ENCODE peak calls at places on chromosomes 4 and X, in eight cellular contexts. O is lower leg skin, G is fibroblast of lung, M is epithelial cell of esophagus, H is psoas muscle, T is AG04450, J is hepatocyte, P is cardiac muscle cell. A is an unnamed sample.

GRCh38 chr4:77022581-77023133 is 53.1 kb downstream of the CCNI start:
- DNase-seq in O (no peak), M (no peak), H (no peak), P (peak), T (no peak), J (no peak), G (no peak), A (no peak)

GRCh38 chr4:8238061-8238511 is 31.5 kb upstream of the HTRA3 start:
- DNase-seq in O (no peak), M (peak), G (no peak), P (no peak), H (no peak), T (no peak), J (peak), A (no peak)

GRCh38 chrX:46627044-46627443 is 53.5 kb downstream of the CHST7 start:
- DNase-seq in J (no peak), M (no peak), O (no peak), P (no peak), G (no peak), H (no peak), T (no peak), A (no peak)

GRCh38 chr4:76765473-76766183 is 132.3 kb downstream of the SOWAHB start:
- DNase-seq in G (peak), O (no peak), H (no peak), P (peak), T (no peak), M (no peak), J (no peak), A (no peak)

GRCh38 chr4:159227984-159228383 is 125.1 kb downstream of the RAPGEF2 start:
- DNase-seq in J (peak), H (peak), T (peak), M (peak), O (peak), G (peak), P (peak), A (peak)

GRCh38 chrX:43349363-43349762 is 306.7 kb upstream of the MAOA start:
- DNase-seq in O (no peak), J (peak), T (no peak), H (no peak), M (peak), G (peak), P (peak), A (peak)

GRCh38 chr4:72112514-72113156 is 80.8 kb downstream of the NPFFR2 start:
- DNase-seq in O (no peak), J (peak), M (peak), H (no peak), P (peak), T (peak), G (peak), A (no peak)

GRCh38 chr4:67983333-67983732 is 20.0 kb upstream of the TMPRSS11A start:
- DNase-seq in M (peak), O (no peak), H (no peak), G (no peak), P (no peak), J (no peak), T (no peak), A (no peak)

GRCh38 chr4:155679343-155679742 is 12.7 kb downstream of the GUCY1A1 start:
- DNase-seq in O (no peak), M (peak), H (no peak), T (no peak), P (peak), G (peak), J (peak), A (peak)

GRCh38 chr4:157114671-157115070 is 38.7 kb downstream of the GLRB start:
- DNase-seq in G (no peak), O (no peak), J (no peak), M (no peak), T (no peak), H (no peak), P (no peak), A (no peak)

GRCh38 chr4:72779256-72779655 is 210.2 kb upstream of the ADAMTS3 start:
- DNase-seq in P (peak), J (no peak), G (no peak), O (no peak), H (no peak), M (no peak), T (no peak), A (no peak)

GRCh38 chr4:960736-961650 is 12.4 kb downstream of the DGKQ start:
- DNase-seq in M (no peak), P (no peak), O (no peak), H (peak), G (no peak), T (no peak), J (no peak), A (no peak)

GRCh38 chrX:41588271-41588670 is 100.5 kb upstream of the GPR34 start:
- DNase-seq in H (no peak), T (no peak), J (no peak), G (no peak), O (no peak), P (no peak), M (no peak), A (no peak)

GRCh38 chr4:150150545-150151156 is 72.4 kb downstream of the DCLK2 start:
- DNase-seq in P (no peak), G (no peak), H (no peak), M (no peak), J (no peak), T (no peak), O (no peak), A (no peak)

GRCh38 chr4:14225683-14226207 is 598.2 kb upstream of the BOD1L1 start:
- DNase-seq in M (no peak), J (peak), T (no peak), P (no peak), H (no peak), O (no peak), G (no peak), A (no peak)

GRCh38 chr4:23889814-23890269 is at the start of gene PPARGC1A:
- DNase-seq in P (peak), G (peak), J (peak), M (peak), H (peak), T (no peak), O (peak), A (peak)

GRCh38 chr4:118034061-118034785 is at the start of gene NDST3:
- DNase-seq in P (peak), H (peak), M (peak), O (no peak), J (peak), G (peak), T (no peak), A (peak)

GRCh38 chr4:118037955-118038354 is 3.7 kb downstream of the NDST3 start:
- DNase-seq in M (no peak), O (no peak), T (no peak), H (no peak), P (no peak), G (no peak), J (no peak), A (no peak)

GRCh38 chr4:118033148-118034060 is 882 bp upstream of the NDST3 start:
- DNase-seq in O (no peak), T (no peak), H (peak), P (peak), J (peak), M (peak), G (peak), A (peak)

GRCh38 chr4:118035309-118035708 is 1.0 kb downstream of the NDST3 start:
- DNase-seq in P (no peak), H (no peak), T (no peak), M (no peak), J (no peak), G (no peak), O (no peak), A (no peak)

GRCh38 chr4:118036336-118036735 is 2.0 kb downstream of the NDST3 start:
- DNase-seq in M (no peak), G (no peak), H (no peak), J (no peak), T (no peak), O (no peak), P (no peak), A (no peak)
- H3K4me3 ChIP-seq in M (no peak), G (no peak), H (no peak), J (no peak), T (no peak), O (no peak), P (no peak), A (no peak)

DNA sequence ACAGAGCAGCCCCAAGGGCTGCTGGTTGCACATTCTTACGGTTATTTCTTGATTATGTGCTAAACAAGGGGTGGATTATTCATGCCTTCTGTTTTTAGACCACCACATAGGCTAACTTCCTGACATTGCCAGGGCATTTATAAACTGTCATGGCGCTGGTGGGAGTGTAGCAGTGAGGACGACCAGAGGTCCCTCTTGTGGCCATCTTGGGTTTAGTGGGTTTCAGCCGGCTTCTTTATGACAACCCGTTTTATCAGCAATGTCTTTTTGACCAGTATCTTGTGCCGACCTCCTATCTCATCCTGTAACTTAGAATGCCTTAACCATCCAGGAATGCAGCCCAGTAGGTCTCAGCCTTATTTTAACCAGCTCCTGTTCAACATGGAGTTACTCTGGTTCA is 212.4 kb upstream of the GRID2 start:
- DNase-seq in H (no peak), M (no peak), G (no peak), J (no peak), T (no peak), P (peak), O (no peak), A (no peak)
- TF ChIP-seq CTCF in H (no peak), M (no peak), G (peak), J (no peak), T (peak), P (no peak), O (no peak), A (no peak)

DNA sequence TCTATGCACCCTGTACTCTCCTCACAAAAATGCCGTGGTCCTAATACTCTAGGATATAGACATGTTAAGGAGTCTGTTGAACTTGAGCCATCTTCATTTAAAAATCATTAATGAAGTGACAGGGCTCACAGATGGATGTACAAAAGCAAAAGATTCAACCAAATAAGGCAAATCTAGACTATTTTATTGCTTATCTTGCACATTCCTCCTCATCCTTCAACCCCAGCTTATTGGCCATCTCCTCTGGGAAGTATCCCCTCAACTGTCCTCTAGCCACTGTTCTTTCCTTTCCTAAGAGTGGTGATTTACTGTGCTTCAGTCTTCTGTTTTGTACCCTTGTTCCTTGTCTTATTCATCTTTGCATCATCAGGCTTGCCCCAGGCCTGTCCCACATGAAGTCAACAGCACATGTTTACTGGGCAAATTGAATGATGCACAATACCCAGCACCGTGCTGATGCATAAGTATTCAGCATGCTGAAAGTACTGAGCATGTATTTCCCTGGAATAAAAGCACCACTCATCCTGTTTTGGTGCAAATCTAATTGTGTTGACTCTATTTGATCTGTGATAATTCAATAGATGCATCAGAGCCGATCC is 287.3 kb upstream of the CLNK start:
- DNase-seq in T (no peak), J (no peak), O (no peak), P (no peak), H (no peak), G (no peak), M (peak), A (no peak)
- H3K4me3 ChIP-seq in T (no peak), J (no peak), O (no peak), P (no peak), H (no peak), G (no peak), M (no peak), A (no peak)

DNA sequence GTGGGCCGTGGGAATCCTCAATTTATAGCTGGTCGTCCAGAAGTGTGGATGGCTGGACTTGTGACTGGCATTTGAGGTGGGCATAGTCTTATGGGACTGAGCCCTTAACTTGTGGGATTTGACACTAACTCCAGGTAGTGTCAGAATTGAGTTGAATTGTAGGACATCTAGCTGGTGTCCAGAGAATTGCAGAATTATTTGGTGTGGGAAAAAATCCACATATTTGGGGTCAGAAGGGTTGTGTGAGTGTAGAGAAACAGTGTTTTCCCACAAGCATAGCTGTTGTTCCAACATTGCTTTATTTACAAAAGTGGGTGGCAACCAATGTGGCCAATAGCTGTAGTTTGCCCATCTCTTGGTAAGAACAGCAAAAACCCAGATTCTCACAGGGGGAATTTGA is 91.3 kb downstream of the MOSPD2 start:
- DNase-seq in T (no peak), P (peak), M (peak), J (no peak), G (peak), O (no peak), H (no peak), A (no peak)
- TF ChIP-seq CTCF in T (peak), P (peak), M (no peak), J (no peak), G (no peak), O (no peak), H (no peak), A (no peak)

GRCh38 chrX:108420481-108420880 is 17.7 kb downstream of the COL4A6 start:
- DNase-seq in O (no peak), J (no peak), T (no peak), G (no peak), H (no peak), M (no peak), P (no peak), A (no peak)

DNA sequence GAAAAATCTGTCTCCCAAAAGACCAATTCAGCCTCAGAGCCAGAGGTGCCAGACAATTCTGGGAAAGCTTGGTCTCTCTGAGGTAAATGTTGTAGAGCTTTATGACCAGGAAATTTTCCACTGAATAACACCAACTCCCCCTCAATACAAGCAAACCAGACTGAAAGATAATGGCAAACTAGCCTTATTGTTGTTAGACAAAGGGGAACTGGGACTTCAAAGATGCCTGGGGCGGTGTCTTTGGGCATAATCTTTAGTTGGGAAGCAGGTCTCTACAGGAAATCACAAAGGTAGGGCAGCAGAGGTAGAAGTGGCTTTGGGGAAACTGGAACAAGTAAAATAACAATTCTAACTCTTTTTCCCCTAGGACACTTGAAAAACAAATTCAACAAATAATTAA is 12.0 kb downstream of the COL4A6 start:
- DNase-seq in M (no peak), P (no peak), H (no peak), J (no peak), T (no peak), O (no peak), G (no peak), A (no peak)
- H3K4me3 ChIP-seq in M (no peak), P (no peak), H (no peak), J (no peak), T (no peak), O (no peak), G (no peak), A (no peak)

DNA sequence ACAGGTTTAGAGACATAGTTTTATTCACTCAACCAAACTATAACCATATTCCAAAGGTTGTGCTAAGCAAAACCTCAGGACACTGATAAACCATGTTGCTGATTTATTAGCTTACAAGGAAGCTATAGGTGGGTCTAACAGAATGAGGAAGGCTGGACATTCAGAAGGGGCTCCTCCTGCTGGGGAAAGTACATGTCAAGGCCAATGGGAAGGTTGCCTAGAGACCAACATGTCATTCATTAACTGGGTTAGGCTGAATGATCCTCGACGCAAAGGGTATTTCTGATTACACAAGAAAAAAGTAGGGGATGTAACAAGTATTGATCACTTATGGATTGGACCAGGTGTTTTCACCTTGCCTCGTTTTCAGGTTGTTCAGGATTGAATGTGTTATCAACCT is 30.3 kb downstream of the SLC10A6 start:
- DNase-seq in H (no peak), J (peak), P (no peak), T (no peak), G (no peak), O (no peak), M (no peak), A (no peak)
- TF ChIP-seq CTCF in H (no peak), J (peak), P (no peak), T (peak), G (no peak), O (no peak), M (no peak), A (no peak)

GRCh38 chr4:60683357-60683756 is 516.8 kb upstream of the ADGRL3 start:
- DNase-seq in P (peak), J (no peak), G (peak), T (peak), O (no peak), H (no peak), M (peak), A (no peak)
- H3K4me3 ChIP-seq in P (no peak), J (no peak), G (peak), T (peak), O (no peak), H (no peak), M (no peak), A (no peak)

GRCh38 chr4:109915385-109916002 is 2.8 kb downstream of the EGF start:
- DNase-seq in J (peak), H (peak), T (no peak), M (peak), P (no peak), G (no peak), O (no peak), A (no peak)

GRCh38 chr4:109914356-109914755 is 1.7 kb downstream of the EGF start:
- DNase-seq in O (no peak), P (no peak), J (peak), T (no peak), H (no peak), M (no peak), G (no peak), A (no peak)

GRCh38 chr4:109912706-109913621 is at the start of gene EGF:
- DNase-seq in P (peak), M (peak), O (no peak), G (peak), H (peak), T (no peak), J (peak), A (peak)

GRCh38 chr4:109916003-109916399 is 3.3 kb downstream of the EGF start:
- DNase-seq in J (no peak), T (no peak), H (no peak), G (no peak), O (no peak), M (no peak), P (no peak), A (no peak)

DNA sequence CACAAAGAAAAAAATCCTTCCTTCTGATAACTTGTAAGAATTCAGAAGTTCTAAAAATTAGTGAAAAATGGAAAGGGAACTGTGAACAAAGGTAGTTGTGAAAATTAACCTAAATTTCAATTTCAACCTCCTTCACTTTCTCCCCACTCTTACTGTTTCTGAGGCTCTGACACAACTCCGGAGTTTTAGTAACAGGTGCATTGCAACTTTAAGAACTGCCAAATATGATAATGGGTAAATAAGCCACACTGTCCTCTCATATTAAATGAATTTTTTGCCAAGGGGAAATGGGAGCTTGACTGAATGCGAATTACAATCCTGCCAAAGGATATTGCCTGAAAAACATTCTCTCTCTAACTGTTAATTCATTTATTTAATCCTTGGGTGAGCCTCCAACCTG is 1.2 kb downstream of the EGF start:
- DNase-seq in G (no peak), H (no peak), T (no peak), M (no peak), J (no peak), P (no peak), O (no peak), A (no peak)
- TF ChIP-seq CTCF in G (no peak), H (no peak), T (no peak), M (no peak), J (no peak), P (no peak), O (no peak), A (no peak)

DNA sequence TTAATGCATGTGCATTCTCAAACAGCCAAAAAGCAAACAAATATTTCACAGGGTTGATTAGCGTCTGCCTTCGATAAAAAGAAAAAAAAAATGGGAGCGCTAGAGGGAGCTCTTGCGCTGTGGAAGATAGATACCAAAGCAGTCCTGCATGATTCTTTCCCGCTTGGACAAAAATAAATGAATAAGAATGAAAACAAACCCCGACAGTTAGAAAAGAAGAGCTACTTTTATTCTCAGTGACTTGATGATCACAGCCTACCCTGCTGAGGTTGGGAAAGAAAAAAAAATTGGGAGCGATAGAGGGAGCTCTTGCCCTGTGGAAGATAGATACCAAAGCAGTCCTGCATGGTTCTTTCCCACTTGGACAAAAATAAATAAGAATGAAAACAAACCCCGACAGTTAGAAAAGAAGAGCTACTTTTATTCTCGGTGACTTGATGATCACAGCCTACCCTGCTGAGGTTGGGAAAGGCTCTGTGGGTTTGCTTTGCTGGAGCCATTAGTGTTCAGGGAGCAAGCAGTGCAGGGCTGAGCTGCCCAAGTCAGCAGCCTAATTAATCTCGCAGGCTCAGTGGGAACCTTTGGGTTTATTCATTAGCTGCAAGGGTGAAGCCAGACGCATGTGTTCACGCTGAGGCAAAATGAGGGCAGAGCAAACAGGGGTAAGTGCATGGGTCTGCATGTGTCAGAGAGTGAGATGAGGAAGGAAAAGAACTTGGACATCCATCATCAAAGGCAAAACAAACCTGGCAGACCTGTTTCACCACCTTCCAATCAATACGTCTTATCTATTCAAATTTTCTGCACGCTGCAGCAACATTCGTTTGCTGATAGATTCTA is 249.3 kb upstream of the PRKX start:
- DNase-seq in H (no peak), P (peak), J (peak), M (peak), O (no peak), T (no peak), G (peak), A (no peak)
- H3K4me3 ChIP-seq in H (no peak), P (peak), J (no peak), M (no peak), O (no peak), T (no peak), G (no peak), A (no peak)